ENCODE peak calls at places on chromosomes 6 and 20, in four cellular contexts. One of them, this sample, is unnamed.

GRCh38 chr20:57384486-57384885 is 6.7 kb upstream of the RBM38 start:
- DNase-seq in K562: no peak
- DNase-seq in H1: no peak
- DNase-seq in HepG2: no peak
- DNase-seq in this sample: no peak

GRCh38 chr6:13286185-13286584 is 42.2 kb downstream of the TBC1D7 start:
- DNase-seq in K562: no peak
- DNase-seq in H1: no peak
- DNase-seq in HepG2: no peak
- DNase-seq in this sample: no peak

GRCh38 chr6:3260772-3261517 is 2.2 kb downstream of the PSMG4 start:
- DNase-seq in K562: no peak
- DNase-seq in H1: no peak
- DNase-seq in HepG2: no peak
- DNase-seq in this sample: no peak

GRCh38 chr20:41380551-41381262 is 14.1 kb upstream of the EMILIN3 start:
- DNase-seq in K562: no peak
- DNase-seq in H1: no peak
- DNase-seq in HepG2: no peak
- DNase-seq in this sample: no peak

GRCh38 chr6:45480697-45481415 is 103.1 kb upstream of the SUPT3H start:
- DNase-seq in K562: no peak
- DNase-seq in H1: no peak
- DNase-seq in HepG2: no peak
- DNase-seq in this sample: no peak

GRCh38 chr6:36622901-36623546 is 28.9 kb downstream of the SRSF3 start:
- DNase-seq in K562: no peak
- DNase-seq in H1: no peak
- DNase-seq in HepG2: no peak
- DNase-seq in this sample: no peak

GRCh38 chr6:140441256-140441655 is 1066.8 kb upstream of the CITED2 start:
- DNase-seq in K562: peak
- DNase-seq in H1: peak
- DNase-seq in HepG2: peak
- DNase-seq in this sample: no peak

GRCh38 chr6:169252805-169253189 is 849 bp downstream of the THBS2 start:
- DNase-seq in K562: no peak
- DNase-seq in H1: no peak
- DNase-seq in HepG2: no peak
- DNase-seq in this sample: no peak

GRCh38 chr6:139029470-139030210 is 1.1 kb downstream of the ABRACL start:
- DNase-seq in K562: peak
- DNase-seq in H1: peak
- DNase-seq in HepG2: no peak
- DNase-seq in this sample: no peak

GRCh38 chr20:15708984-15709598 is 864.2 kb downstream of the KIF16B start:
- DNase-seq in K562: peak
- DNase-seq in H1: peak
- DNase-seq in HepG2: peak
- DNase-seq in this sample: no peak

GRCh38 chr6:167046861-167047495 is 47.8 kb downstream of the CEP43 start:
- DNase-seq in K562: no peak
- DNase-seq in H1: no peak
- DNase-seq in HepG2: no peak
- DNase-seq in this sample: no peak

GRCh38 chr6:152220785-152221184 is 413.3 kb downstream of the ESR1 start:
- DNase-seq in K562: no peak
- DNase-seq in H1: no peak
- DNase-seq in HepG2: no peak
- DNase-seq in this sample: no peak

GRCh38 chr20:36344517-36345132 is 38.5 kb downstream of the DLGAP4 start:
- DNase-seq in K562: peak
- DNase-seq in H1: peak
- DNase-seq in HepG2: peak
- DNase-seq in this sample: peak

GRCh38 chr6:169092375-169092774 is 161.3 kb downstream of the THBS2 start:
- DNase-seq in K562: no peak
- DNase-seq in H1: no peak
- DNase-seq in HepG2: no peak
- DNase-seq in this sample: no peak

GRCh38 chr20:44743080-44743701 is 2.5 kb upstream of the KCNK15 start:
- DNase-seq in K562: no peak
- DNase-seq in H1: no peak
- DNase-seq in HepG2: no peak
- DNase-seq in this sample: no peak

GRCh38 chr6:37868447-37868825 is 48.9 kb downstream of the ZFAND3 start:
- DNase-seq in K562: no peak
- DNase-seq in H1: no peak
- DNase-seq in HepG2: no peak
- DNase-seq in this sample: no peak

GRCh38 chr6:3808759-3809514 is 40.2 kb upstream of the FAM50B start:
- DNase-seq in K562: no peak
- DNase-seq in H1: no peak
- DNase-seq in HepG2: peak
- DNase-seq in this sample: peak

GRCh38 chr20:32893878-32894483 is 35.3 kb downstream of the EFCAB8 start:
- DNase-seq in K562: peak
- DNase-seq in H1: peak
- DNase-seq in HepG2: peak
- DNase-seq in this sample: no peak

GRCh38 chr6:109434456-109434855 is 6.0 kb downstream of the PPIL6 start:
- DNase-seq in K562: no peak
- DNase-seq in H1: no peak
- DNase-seq in HepG2: no peak
- DNase-seq in this sample: no peak

GRCh38 chr6:21101694-21102093 is 491.9 kb upstream of the SOX4 start:
- DNase-seq in K562: peak
- DNase-seq in H1: no peak
- DNase-seq in HepG2: no peak
- DNase-seq in this sample: no peak

GRCh38 chr6:55182016-55182650 is 7.8 kb downstream of the HCRTR2 start:
- DNase-seq in K562: no peak
- DNase-seq in H1: no peak
- DNase-seq in HepG2: no peak
- DNase-seq in this sample: no peak

GRCh38 chr6:133432021-133432989 is 191.1 kb downstream of the EYA4 start:
- DNase-seq in K562: no peak
- DNase-seq in H1: no peak
- DNase-seq in HepG2: no peak
- DNase-seq in this sample: no peak

GRCh38 chr6:154276810-154277577 is 79.6 kb downstream of the IPCEF1 start:
- DNase-seq in K562: peak
- DNase-seq in H1: no peak
- DNase-seq in HepG2: peak
- DNase-seq in this sample: peak

GRCh38 chr6:88165877-88166492 is at the start of gene CNR1:
- DNase-seq in K562: no peak
- DNase-seq in H1: peak
- DNase-seq in HepG2: no peak
- DNase-seq in this sample: no peak

GRCh38 chr20:8305449-8305978 is 173.4 kb downstream of the PLCB1 start:
- DNase-seq in K562: peak
- DNase-seq in H1: peak
- DNase-seq in HepG2: peak
- DNase-seq in this sample: peak

GRCh38 chr20:23272176-23273029 is 78.2 kb upstream of the NXT1 start:
- DNase-seq in K562: no peak
- DNase-seq in H1: no peak
- DNase-seq in HepG2: no peak
- DNase-seq in this sample: no peak

GRCh38 chr6:19424853-19425252 is 412.3 kb upstream of the ID4 start:
- DNase-seq in K562: no peak
- DNase-seq in H1: no peak
- DNase-seq in HepG2: no peak
- DNase-seq in this sample: no peak

GRCh38 chr20:36543187-36544133 is 2.1 kb downstream of the MYL9 start:
- DNase-seq in K562: no peak
- DNase-seq in H1: no peak
- DNase-seq in HepG2: no peak
- DNase-seq in this sample: no peak

GRCh38 chr20:46434597-46434996 is 28.2 kb upstream of the ELMO2 start:
- DNase-seq in K562: no peak
- DNase-seq in H1: no peak
- DNase-seq in HepG2: no peak
- DNase-seq in this sample: no peak
- TF ChIP-seq FOSL1 in K562: no peak
- TF ChIP-seq FOSL1 in H1: no peak
- TF ChIP-seq FOSL1 in HepG2: no peak
- TF ChIP-seq FOSL1 in this sample: no peak

DNA sequence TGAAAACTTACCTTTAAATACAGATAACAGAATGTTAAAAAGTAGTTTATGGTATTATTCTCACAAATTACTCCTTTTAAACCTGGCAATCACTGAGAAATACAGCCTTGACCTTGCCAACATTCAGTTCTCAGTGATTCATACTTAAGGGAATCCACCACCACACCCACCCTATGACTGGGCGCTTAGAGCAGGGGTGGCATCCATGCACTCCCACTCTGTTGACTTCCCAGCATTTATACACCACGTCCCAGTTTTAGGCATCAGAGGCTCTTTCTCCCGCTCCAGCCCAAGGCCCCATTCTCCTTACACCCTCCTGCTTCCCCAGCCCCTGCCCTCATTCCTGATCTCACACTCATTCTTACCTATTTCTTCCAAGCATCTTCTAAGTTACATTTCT is 16.3 kb downstream of the TRAF3IP2 start:
- DNase-seq in K562: no peak
- DNase-seq in H1: no peak
- DNase-seq in HepG2: peak
- DNase-seq in this sample: peak
- TF ChIP-seq CEBPB in K562: no peak
- TF ChIP-seq CEBPB in H1: no peak
- TF ChIP-seq CEBPB in HepG2: no peak
- TF ChIP-seq CEBPB in this sample: peak

DNA sequence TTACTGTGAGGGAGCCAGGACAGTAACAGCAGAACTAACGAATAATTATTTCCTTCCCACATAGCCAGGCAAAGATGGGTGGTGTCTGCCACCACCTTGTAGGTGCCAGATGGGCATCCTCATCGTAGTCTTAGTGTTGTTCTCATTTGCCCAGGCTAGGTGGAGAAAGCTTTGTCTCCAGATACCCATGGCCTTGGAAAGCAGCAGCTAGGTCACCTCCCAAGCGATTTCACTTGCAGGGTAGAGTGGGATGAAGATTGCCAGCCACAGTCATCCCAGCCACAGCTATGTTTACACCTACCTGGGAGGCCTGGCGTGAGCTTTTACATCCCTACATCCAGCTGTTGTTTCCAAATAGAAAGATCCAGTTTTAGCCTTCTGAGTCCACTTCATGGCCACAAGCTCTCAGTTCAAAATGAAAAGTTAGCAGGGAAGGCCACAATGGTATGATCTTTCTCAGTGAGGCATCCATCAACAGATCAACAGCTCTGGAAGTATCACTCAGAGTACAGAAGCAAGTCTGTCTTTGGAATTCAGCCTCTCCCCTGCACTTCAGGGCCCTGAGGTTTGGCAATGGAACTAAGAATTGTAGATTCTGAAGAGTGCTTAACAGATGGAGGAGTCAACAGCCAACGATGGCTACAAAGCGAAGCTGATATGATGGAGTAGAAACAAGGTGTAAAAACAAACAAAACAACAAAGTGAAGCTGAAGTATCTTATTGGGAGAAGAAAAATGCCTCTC is 11.0 kb upstream of the SNRPC start:
- DNase-seq in K562: no peak
- DNase-seq in H1: no peak
- DNase-seq in HepG2: no peak
- DNase-seq in this sample: no peak
- TF ChIP-seq FOSL1 in K562: no peak
- TF ChIP-seq FOSL1 in H1: no peak
- TF ChIP-seq FOSL1 in HepG2: no peak
- TF ChIP-seq FOSL1 in this sample: no peak

DNA sequence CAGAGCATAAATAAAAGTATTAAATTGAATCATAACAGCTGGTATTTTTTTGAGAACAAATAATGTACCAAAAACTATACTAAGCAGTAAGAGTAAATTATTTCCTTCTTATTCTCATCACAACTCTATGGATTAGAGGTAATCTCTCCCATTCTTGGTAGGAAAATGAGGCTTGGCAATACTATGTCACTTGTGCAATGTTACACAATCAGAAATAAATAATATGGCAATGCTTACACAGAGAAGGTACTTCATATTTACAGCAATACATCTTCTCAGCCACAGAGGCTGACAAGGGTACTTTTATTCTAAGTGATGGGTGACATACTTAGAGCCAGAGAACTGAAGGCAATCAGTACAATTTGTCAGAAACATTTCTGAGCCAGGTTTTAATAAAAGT is 3.9 kb downstream of the DST start:
- DNase-seq in K562: no peak
- DNase-seq in H1: no peak
- DNase-seq in HepG2: no peak
- DNase-seq in this sample: no peak
- TF ChIP-seq CEBPB in K562: peak
- TF ChIP-seq CEBPB in H1: no peak
- TF ChIP-seq CEBPB in HepG2: peak
- TF ChIP-seq CEBPB in this sample: no peak

GRCh38 chr6:15553736-15554294 is 109.0 kb downstream of the DTNBP1 start:
- DNase-seq in K562: no peak
- DNase-seq in H1: no peak
- DNase-seq in HepG2: no peak
- DNase-seq in this sample: no peak
- TF ChIP-seq FOSL1 in K562: peak
- TF ChIP-seq FOSL1 in H1: no peak
- TF ChIP-seq FOSL1 in HepG2: no peak
- TF ChIP-seq FOSL1 in this sample: no peak

DNA sequence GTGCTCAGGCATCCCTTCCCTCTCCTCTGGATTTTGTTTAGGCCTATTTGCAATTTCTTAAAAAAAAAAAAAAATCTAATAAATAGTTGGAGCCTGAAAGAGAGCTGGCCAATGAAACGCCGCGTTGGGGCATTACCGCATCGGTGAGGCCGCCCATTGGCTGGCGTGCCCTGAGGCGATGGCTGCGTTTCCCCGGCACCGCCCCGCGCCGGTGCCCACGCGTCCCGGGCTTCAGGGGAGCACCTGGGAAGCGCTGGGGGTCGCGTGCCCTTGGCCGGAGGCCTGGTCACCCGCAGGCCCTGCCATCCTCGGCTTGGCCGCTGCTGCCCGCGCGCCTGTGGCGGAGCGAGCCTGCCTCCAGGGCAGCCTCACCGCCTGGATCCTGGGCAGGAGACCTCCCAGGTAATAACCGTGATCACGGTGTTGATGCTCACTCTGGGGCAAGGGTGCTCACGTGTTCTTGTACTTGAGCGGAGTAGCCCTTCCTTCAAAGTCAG is 155.4 kb downstream of the NRN1 start:
- DNase-seq in K562: peak
- DNase-seq in H1: peak
- DNase-seq in HepG2: no peak
- DNase-seq in this sample: no peak
- TF ChIP-seq CEBPB in K562: no peak
- TF ChIP-seq CEBPB in H1: no peak
- TF ChIP-seq CEBPB in HepG2: no peak
- TF ChIP-seq CEBPB in this sample: no peak

GRCh38 chr20:59788196-59788735 is 145.2 kb downstream of the SYCP2 start:
- DNase-seq in K562: no peak
- DNase-seq in H1: no peak
- DNase-seq in HepG2: no peak
- DNase-seq in this sample: no peak
- TF ChIP-seq FOSL1 in K562: no peak
- TF ChIP-seq FOSL1 in H1: no peak
- TF ChIP-seq FOSL1 in HepG2: no peak
- TF ChIP-seq FOSL1 in this sample: no peak

This sample was measured in HCT116.